ENCODE peak calls at places on chromosomes 13 and 19, in five cellular contexts. L is transverse colon; C is PC-9; D is tibial nerve; X is CD4-positive, alpha-beta memory T cell. V is an unnamed sample.
A peak's percentile ranks its signal among the peaks of the same experiment; 100 is the strongest.

GRCh38 chr13:106520205-106521004 is 15.1 kb downstream of the EFNB2 start:
- DNase-seq in X (no peak), C (no peak), L (no peak), D (no peak), V (no peak)

GRCh38 chr19:16070366-16070990 is 5.8 kb upstream of the TPM4 start:
- DNase-seq in C (peak; percentile 100), X (peak; percentile 87), D (no peak), L (peak; percentile 96), V (peak; percentile 62)

GRCh38 chr13:24161010-24161775 is 673 bp downstream of the SPATA13 start:
- DNase-seq in L (peak; percentile 58), D (no peak), X (no peak), C (peak; percentile 45), V (peak; percentile 19)

GRCh38 chr19:50230379-50231351 is 27.2 kb downstream of the MYH14 start:
- DNase-seq in L (no peak), C (no peak), D (no peak), X (no peak), V (no peak)

GRCh38 chr19:1130801-1131717 is 27.3 kb downstream of the GPX4 start:
- DNase-seq in D (no peak), X (peak; percentile 57), L (peak; percentile 70), C (no peak), V (no peak)

GRCh38 chr19:35622750-35623149 is 6.1 kb upstream of the RBM42 start:
- DNase-seq in L (no peak), D (no peak), X (no peak), C (no peak), V (no peak)

GRCh38 chr19:18785179-18786124 is 5.7 kb downstream of the COMP start:
- DNase-seq in D (peak; percentile 57), C (peak; percentile 62), L (peak; percentile 88), X (no peak), V (peak; percentile 63)

GRCh38 chr13:36297600-36298338 is at the start of gene CCDC169:
- DNase-seq in L (peak; percentile 73), X (peak; percentile 62), C (peak; percentile 64), D (peak; percentile 41), V (peak; percentile 55)

GRCh38 chr19:55867101-55867500 is 30.8 kb downstream of the NLRP4 start:
- DNase-seq in L (no peak), D (no peak), C (no peak), X (no peak), V (no peak)

GRCh38 chr13:44268965-44269364 is 104.7 kb upstream of the SERP2 start:
- DNase-seq in L (no peak), D (no peak), X (no peak), C (no peak), V (no peak)

GRCh38 chr19:17352608-17353280 is 15.4 kb downstream of the GTPBP3 start:
- DNase-seq in X (no peak), C (no peak), L (no peak), D (no peak), V (no peak)

GRCh38 chr19:46015961-46016425 is 6.9 kb downstream of the PGLYRP1 start:
- DNase-seq in C (no peak), X (peak; percentile 39), L (no peak), D (no peak), V (peak; percentile 38)

GRCh38 chr19:23817519-23817918 is 58.8 kb upstream of the ZNF681 start:
- DNase-seq in L (peak; percentile 28), C (no peak), X (peak; percentile 36), D (no peak), V (no peak)

GRCh38 chr19:23823952-23824389 is 65.3 kb upstream of the ZNF681 start:
- DNase-seq in C (no peak), L (peak; percentile 16), X (no peak), D (no peak), V (no peak)

DNA sequence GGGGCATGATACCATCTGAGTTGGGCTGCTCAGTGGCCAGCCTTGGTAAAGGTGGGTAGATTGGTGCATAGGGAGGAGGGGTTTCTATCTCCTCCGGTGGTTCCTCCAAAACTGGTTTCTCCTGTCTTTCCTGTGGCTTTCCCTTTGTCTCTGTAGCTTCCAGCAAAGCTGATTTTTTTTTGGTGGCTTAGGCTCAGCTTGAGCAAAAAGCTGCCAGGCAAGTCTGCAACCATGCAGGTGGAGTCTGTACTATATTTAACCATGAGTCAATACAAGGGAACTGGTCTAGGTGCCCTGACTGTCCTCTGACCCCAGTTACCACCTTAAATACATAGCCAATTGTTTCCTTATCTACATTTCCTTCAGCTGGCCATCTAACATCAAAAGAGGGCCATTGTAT is 64.0 kb upstream of the ZNF681 start:
- DNase-seq in C (peak; percentile 96), D (no peak), L (no peak), X (no peak), V (no peak)
- H3K9me3 ChIP-seq in C (peaks cover 64% of the 10 kb centered on the region), D (no peaks in the 10 kb centered on the region), L (peaks cover 52% of the 10 kb centered on the region), X (peaks cover 21% of the 10 kb centered on the region), V (peaks cover 13% of the 10 kb centered on the region)

GRCh38 chr19:32311371-32311770 is 34.0 kb upstream of the ZNF507 start:
- DNase-seq in L (no peak), C (no peak), X (no peak), D (no peak), V (no peak)

GRCh38 chr19:32317045-32317444 is 28.4 kb upstream of the ZNF507 start:
- DNase-seq in L (no peak), C (no peak), X (no peak), D (no peak), V (no peak)

GRCh38 chr19:32309711-32310390 is 35.6 kb upstream of the ZNF507 start:
- DNase-seq in X (no peak), L (no peak), D (no peak), C (no peak), V (no peak)

GRCh38 chr19:32316034-32316433 is 29.4 kb upstream of the ZNF507 start:
- DNase-seq in D (no peak), X (no peak), C (no peak), L (no peak), V (no peak)

DNA sequence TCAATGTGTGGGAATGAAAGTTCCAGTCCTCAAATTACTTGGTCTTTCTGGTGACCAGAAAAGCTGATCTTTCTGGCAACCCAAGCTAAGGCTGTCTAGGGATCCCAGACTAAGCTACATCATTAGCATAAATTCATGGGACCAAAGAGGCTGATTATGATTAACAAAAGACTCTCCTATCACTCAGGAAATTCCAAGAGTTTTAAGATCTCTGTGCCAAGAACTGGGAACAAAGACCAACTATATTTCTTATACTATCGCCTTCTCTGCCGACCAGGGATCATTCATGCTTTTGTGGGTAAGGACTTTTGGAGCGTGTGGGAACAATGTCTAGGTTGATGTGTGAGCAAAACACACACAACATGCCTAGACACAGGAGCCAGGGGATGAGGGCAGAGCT is 31.5 kb upstream of the ZNF507 start:
- DNase-seq in C (no peak), D (no peak), L (no peak), X (no peak), V (no peak)
- H3K9me3 ChIP-seq in C (no peaks in the 10 kb centered on the region), D (no peaks in the 10 kb centered on the region), L (no peaks in the 10 kb centered on the region), X (no peaks in the 10 kb centered on the region), V (no peaks in the 10 kb centered on the region)

GRCh38 chr19:23460656-23461055 is 65.4 kb upstream of the ZNF91 start:
- DNase-seq in D (no peak), C (peak; percentile 54), L (no peak), X (no peak), V (no peak)
- H3K9me3 ChIP-seq in D (no peaks in the 10 kb centered on the region), C (peaks cover 22% of the 10 kb centered on the region), L (no peaks in the 10 kb centered on the region), X (no peaks in the 10 kb centered on the region), V (no peaks in the 10 kb centered on the region)

GRCh38 chr19:43908659-43909058 is 26.4 kb downstream of the ZNF45 start:
- DNase-seq in D (no peak), L (no peak), X (no peak), C (no peak), V (no peak)
- H3K9me3 ChIP-seq in D (no peaks in the 10 kb centered on the region), L (peaks cover 62% of the 10 kb centered on the region), X (peaks cover 53% of the 10 kb centered on the region), C (peaks cover 36% of the 10 kb centered on the region), V (peaks cover 23% of the 10 kb centered on the region)

DNA sequence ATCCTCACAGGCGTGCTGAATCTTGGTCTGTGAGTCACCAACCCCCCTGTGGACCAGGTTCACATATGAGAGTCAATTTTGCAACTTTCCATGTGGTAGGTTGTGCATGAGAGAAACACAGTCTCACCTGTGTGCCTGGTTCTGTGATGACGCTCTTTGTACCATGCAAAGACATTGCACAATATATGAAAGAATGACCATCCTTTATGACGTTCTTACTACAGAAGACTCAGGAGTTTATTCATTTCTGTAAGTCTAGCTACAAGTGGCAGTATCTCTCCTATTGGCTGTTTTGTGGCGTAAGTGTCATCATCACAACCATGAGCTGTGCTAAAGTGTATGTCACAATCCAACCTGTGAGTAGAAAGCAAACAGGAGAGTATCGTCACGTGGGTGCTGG is 43.8 kb upstream of the ZNF728 start:
- DNase-seq in C (no peak), L (no peak), X (no peak), D (no peak), V (no peak)
- H3K9me3 ChIP-seq in C (peaks cover 3% of the 10 kb centered on the region), L (peaks cover 6% of the 10 kb centered on the region), X (peaks cover 3% of the 10 kb centered on the region), D (no peaks in the 10 kb centered on the region), V (no peaks in the 10 kb centered on the region)

V was measured in T-helper 17 cell.